ENCODE peak calls at places on chromosome 15, in eight cellular contexts. One of them, this sample, is unnamed.

GRCh38 chr15:47194718-47195117 is 522.6 kb upstream of the SEMA6D start:
- DNase-seq in mucosa of descending colon: no peak
- DNase-seq in naive thymus-derived CD4-positive, alpha-beta T cell: no peak
- DNase-seq in CD8-positive, alpha-beta memory T cell: no peak
- DNase-seq in esophagus squamous epithelium: no peak
- DNase-seq in CD4-positive, alpha-beta memory T cell: no peak
- DNase-seq in suprapubic skin: no peak
- DNase-seq in heart right ventricle: no peak
- DNase-seq in this sample: no peak

GRCh38 chr15:79028411-79028964 is 62.1 kb downstream of the RASGRF1 start:
- DNase-seq in mucosa of descending colon: no peak
- DNase-seq in naive thymus-derived CD4-positive, alpha-beta T cell: no peak
- DNase-seq in CD8-positive, alpha-beta memory T cell: no peak
- DNase-seq in esophagus squamous epithelium: no peak
- DNase-seq in CD4-positive, alpha-beta memory T cell: no peak
- DNase-seq in suprapubic skin: no peak
- DNase-seq in heart right ventricle: peak; percentile 38
- DNase-seq in this sample: no peak

GRCh38 chr15:87570186-87570585 is 686.4 kb downstream of the NTRK3 start:
- DNase-seq in mucosa of descending colon: no peak
- DNase-seq in naive thymus-derived CD4-positive, alpha-beta T cell: no peak
- DNase-seq in CD8-positive, alpha-beta memory T cell: no peak
- DNase-seq in esophagus squamous epithelium: no peak
- DNase-seq in CD4-positive, alpha-beta memory T cell: peak; percentile 3
- DNase-seq in suprapubic skin: no peak
- DNase-seq in heart right ventricle: no peak
- DNase-seq in this sample: no peak

GRCh38 chr15:85491663-85492062 is 111.3 kb downstream of the AKAP13 start:
- DNase-seq in mucosa of descending colon: no peak
- DNase-seq in naive thymus-derived CD4-positive, alpha-beta T cell: no peak
- DNase-seq in CD8-positive, alpha-beta memory T cell: no peak
- DNase-seq in esophagus squamous epithelium: no peak
- DNase-seq in CD4-positive, alpha-beta memory T cell: no peak
- DNase-seq in suprapubic skin: no peak
- DNase-seq in heart right ventricle: no peak
- DNase-seq in this sample: no peak

GRCh38 chr15:80695099-80695910 is at the start of gene ABHD17C:
- DNase-seq in mucosa of descending colon: peak; percentile 81
- DNase-seq in naive thymus-derived CD4-positive, alpha-beta T cell: peak; percentile 42
- DNase-seq in CD8-positive, alpha-beta memory T cell: peak; percentile 16
- DNase-seq in esophagus squamous epithelium: no peak
- DNase-seq in CD4-positive, alpha-beta memory T cell: peak; percentile 29
- DNase-seq in suprapubic skin: peak; percentile 80
- DNase-seq in heart right ventricle: peak; percentile 39
- DNase-seq in this sample: no peak

GRCh38 chr15:63178034-63178433 is 11.4 kb upstream of the RAB8B start:
- DNase-seq in mucosa of descending colon: no peak
- DNase-seq in naive thymus-derived CD4-positive, alpha-beta T cell: no peak
- DNase-seq in CD8-positive, alpha-beta memory T cell: no peak
- DNase-seq in esophagus squamous epithelium: no peak
- DNase-seq in CD4-positive, alpha-beta memory T cell: no peak
- DNase-seq in suprapubic skin: no peak
- DNase-seq in heart right ventricle: no peak
- DNase-seq in this sample: no peak

GRCh38 chr15:59751552-59752413 is 62.7 kb upstream of the BNIP2 start:
- DNase-seq in mucosa of descending colon: no peak
- DNase-seq in naive thymus-derived CD4-positive, alpha-beta T cell: no peak
- DNase-seq in CD8-positive, alpha-beta memory T cell: peak; percentile 64
- DNase-seq in esophagus squamous epithelium: no peak
- DNase-seq in CD4-positive, alpha-beta memory T cell: peak; percentile 76
- DNase-seq in suprapubic skin: no peak
- DNase-seq in heart right ventricle: no peak
- DNase-seq in this sample: peak; percentile 39

GRCh38 chr15:98943609-98944111 is 63.9 kb downstream of the PGPEP1L start:
- DNase-seq in mucosa of descending colon: no peak
- DNase-seq in naive thymus-derived CD4-positive, alpha-beta T cell: no peak
- DNase-seq in CD8-positive, alpha-beta memory T cell: no peak
- DNase-seq in esophagus squamous epithelium: no peak
- DNase-seq in CD4-positive, alpha-beta memory T cell: no peak
- DNase-seq in suprapubic skin: no peak
- DNase-seq in heart right ventricle: peak; percentile 80
- DNase-seq in this sample: no peak

GRCh38 chr15:68298882-68299381 is 21.4 kb downstream of the FEM1B start:
- DNase-seq in mucosa of descending colon: no peak
- DNase-seq in naive thymus-derived CD4-positive, alpha-beta T cell: no peak
- DNase-seq in CD8-positive, alpha-beta memory T cell: peak; percentile 44
- DNase-seq in esophagus squamous epithelium: no peak
- DNase-seq in CD4-positive, alpha-beta memory T cell: peak; percentile 44
- DNase-seq in suprapubic skin: no peak
- DNase-seq in heart right ventricle: peak; percentile 19
- DNase-seq in this sample: no peak

GRCh38 chr15:77107068-77107467 is 36.2 kb upstream of the TSPAN3 start:
- DNase-seq in mucosa of descending colon: no peak
- DNase-seq in naive thymus-derived CD4-positive, alpha-beta T cell: no peak
- DNase-seq in CD8-positive, alpha-beta memory T cell: no peak
- DNase-seq in esophagus squamous epithelium: no peak
- DNase-seq in CD4-positive, alpha-beta memory T cell: no peak
- DNase-seq in suprapubic skin: no peak
- DNase-seq in heart right ventricle: peak; percentile 77
- DNase-seq in this sample: no peak

GRCh38 chr15:73962409-73962808 is 29.7 kb downstream of the STOML1 start:
- DNase-seq in mucosa of descending colon: no peak
- DNase-seq in naive thymus-derived CD4-positive, alpha-beta T cell: no peak
- DNase-seq in CD8-positive, alpha-beta memory T cell: no peak
- DNase-seq in esophagus squamous epithelium: no peak
- DNase-seq in CD4-positive, alpha-beta memory T cell: no peak
- DNase-seq in suprapubic skin: no peak
- DNase-seq in heart right ventricle: no peak
- DNase-seq in this sample: no peak

GRCh38 chr15:71921191-71921590 is 110.8 kb downstream of the NR2E3 start:
- DNase-seq in mucosa of descending colon: no peak
- DNase-seq in naive thymus-derived CD4-positive, alpha-beta T cell: no peak
- DNase-seq in CD8-positive, alpha-beta memory T cell: no peak
- DNase-seq in esophagus squamous epithelium: no peak
- DNase-seq in CD4-positive, alpha-beta memory T cell: no peak
- DNase-seq in suprapubic skin: no peak
- DNase-seq in heart right ventricle: no peak
- DNase-seq in this sample: no peak

GRCh38 chr15:71914092-71914491 is 103.7 kb downstream of the NR2E3 start:
- DNase-seq in mucosa of descending colon: no peak
- DNase-seq in naive thymus-derived CD4-positive, alpha-beta T cell: no peak
- DNase-seq in CD8-positive, alpha-beta memory T cell: no peak
- DNase-seq in esophagus squamous epithelium: no peak
- DNase-seq in CD4-positive, alpha-beta memory T cell: no peak
- DNase-seq in suprapubic skin: no peak
- DNase-seq in heart right ventricle: no peak
- DNase-seq in this sample: no peak

GRCh38 chr15:71920573-71920972 is 110.2 kb downstream of the NR2E3 start:
- DNase-seq in mucosa of descending colon: no peak
- DNase-seq in naive thymus-derived CD4-positive, alpha-beta T cell: no peak
- DNase-seq in CD8-positive, alpha-beta memory T cell: no peak
- DNase-seq in esophagus squamous epithelium: no peak
- DNase-seq in CD4-positive, alpha-beta memory T cell: no peak
- DNase-seq in suprapubic skin: no peak
- DNase-seq in heart right ventricle: no peak
- DNase-seq in this sample: no peak

DNA sequence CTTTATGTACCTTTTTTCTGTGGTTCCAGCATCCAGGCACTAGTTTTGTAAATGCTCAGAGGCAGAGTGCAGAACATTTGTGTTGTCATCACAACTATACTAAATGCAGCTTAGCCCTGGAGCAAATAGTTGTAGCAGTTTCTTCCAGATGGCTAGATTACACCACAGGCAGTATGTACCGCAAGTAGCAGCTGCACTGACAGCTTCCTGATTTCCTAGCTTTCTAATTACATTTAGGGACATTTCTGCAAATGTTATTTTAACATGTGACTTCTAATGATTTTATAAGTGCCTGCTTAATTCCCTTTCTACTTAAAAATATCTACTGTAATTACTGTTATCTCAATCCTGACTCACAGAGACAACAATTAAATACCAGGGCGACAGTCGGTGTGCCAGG is 106.5 kb downstream of the NR2E3 start:
- DNase-seq in mucosa of descending colon: no peak
- DNase-seq in naive thymus-derived CD4-positive, alpha-beta T cell: no peak
- DNase-seq in CD8-positive, alpha-beta memory T cell: no peak
- DNase-seq in esophagus squamous epithelium: no peak
- DNase-seq in CD4-positive, alpha-beta memory T cell: no peak
- DNase-seq in suprapubic skin: no peak
- DNase-seq in heart right ventricle: no peak
- DNase-seq in this sample: no peak
- H3K4me1 ChIP-seq in mucosa of descending colon: no peaks in the 10 kb centered on the region
- H3K4me1 ChIP-seq in naive thymus-derived CD4-positive, alpha-beta T cell: no peaks in the 10 kb centered on the region
- H3K4me1 ChIP-seq in CD8-positive, alpha-beta memory T cell: no peaks in the 10 kb centered on the region
- H3K4me1 ChIP-seq in esophagus squamous epithelium: no peaks in the 10 kb centered on the region
- H3K4me1 ChIP-seq in CD4-positive, alpha-beta memory T cell: no peaks in the 10 kb centered on the region
- H3K4me1 ChIP-seq in suprapubic skin: no peaks in the 10 kb centered on the region
- H3K4me1 ChIP-seq in heart right ventricle: no peaks in the 10 kb centered on the region
- H3K4me1 ChIP-seq in this sample: no peaks in the 10 kb centered on the region

DNA sequence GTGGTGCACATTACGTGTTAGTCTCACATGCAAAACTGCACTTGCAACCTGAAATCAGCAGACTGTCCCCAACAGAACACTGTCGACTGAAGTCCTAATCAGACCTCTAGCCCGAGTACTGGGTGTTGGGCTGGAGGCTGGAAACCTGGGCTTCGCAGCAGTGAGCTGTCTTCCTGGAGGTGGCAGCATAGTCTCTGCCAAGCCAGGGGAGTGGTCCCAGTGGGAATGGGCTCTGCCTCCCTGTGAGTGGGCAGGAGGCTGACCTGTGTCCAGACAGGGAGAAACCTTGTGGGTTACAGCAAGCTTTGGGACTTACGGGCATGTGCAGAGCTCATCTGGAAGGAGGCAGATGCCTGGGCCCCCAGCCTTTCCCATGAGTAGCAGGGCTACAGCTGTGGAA is 38.2 kb upstream of the MYZAP start:
- DNase-seq in mucosa of descending colon: no peak
- DNase-seq in naive thymus-derived CD4-positive, alpha-beta T cell: no peak
- DNase-seq in CD8-positive, alpha-beta memory T cell: no peak
- DNase-seq in esophagus squamous epithelium: no peak
- DNase-seq in CD4-positive, alpha-beta memory T cell: no peak
- DNase-seq in suprapubic skin: no peak
- DNase-seq in heart right ventricle: no peak
- DNase-seq in this sample: no peak
- H3K4me1 ChIP-seq in mucosa of descending colon: peaks cover 17% of the 10 kb centered on the region
- H3K4me1 ChIP-seq in naive thymus-derived CD4-positive, alpha-beta T cell: no peaks in the 10 kb centered on the region
- H3K4me1 ChIP-seq in CD8-positive, alpha-beta memory T cell: no peaks in the 10 kb centered on the region
- H3K4me1 ChIP-seq in esophagus squamous epithelium: peaks cover 6% of the 10 kb centered on the region
- H3K4me1 ChIP-seq in CD4-positive, alpha-beta memory T cell: no peaks in the 10 kb centered on the region
- H3K4me1 ChIP-seq in suprapubic skin: peaks cover 21% of the 10 kb centered on the region
- H3K4me1 ChIP-seq in heart right ventricle: peaks cover 77% of the 10 kb centered on the region
- H3K4me1 ChIP-seq in this sample: peaks cover 50% of the 10 kb centered on the region

DNA sequence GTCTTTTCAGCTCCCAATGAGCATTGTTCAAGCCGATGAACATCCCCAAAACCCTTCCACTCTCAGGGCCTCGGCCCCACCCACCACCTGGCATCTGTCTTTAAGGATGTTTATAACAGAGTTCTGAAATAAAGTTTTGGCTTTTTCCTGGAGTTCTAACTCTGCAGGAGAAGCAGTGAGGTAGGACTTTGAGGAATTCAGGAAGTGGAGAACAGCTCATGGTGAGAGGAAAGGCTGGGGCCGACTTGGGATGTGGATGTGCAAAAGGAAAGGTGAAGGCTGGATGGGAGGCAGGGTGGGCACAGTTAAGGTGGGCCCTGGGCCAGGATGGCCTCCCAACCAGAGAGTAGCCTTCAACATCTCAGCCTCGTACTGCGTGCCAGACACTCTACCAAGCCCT is 28.3 kb downstream of the LIPC start:
- DNase-seq in mucosa of descending colon: no peak
- DNase-seq in naive thymus-derived CD4-positive, alpha-beta T cell: no peak
- DNase-seq in CD8-positive, alpha-beta memory T cell: no peak
- DNase-seq in esophagus squamous epithelium: no peak
- DNase-seq in CD4-positive, alpha-beta memory T cell: no peak
- DNase-seq in suprapubic skin: no peak
- DNase-seq in heart right ventricle: no peak
- DNase-seq in this sample: no peak
- H3K4me1 ChIP-seq in mucosa of descending colon: peaks cover 37% of the 10 kb centered on the region
- H3K4me1 ChIP-seq in naive thymus-derived CD4-positive, alpha-beta T cell: peaks cover 27% of the 10 kb centered on the region
- H3K4me1 ChIP-seq in CD8-positive, alpha-beta memory T cell: peaks cover 32% of the 10 kb centered on the region
- H3K4me1 ChIP-seq in esophagus squamous epithelium: peaks cover 4% of the 10 kb centered on the region
- H3K4me1 ChIP-seq in CD4-positive, alpha-beta memory T cell: peaks cover 25% of the 10 kb centered on the region
- H3K4me1 ChIP-seq in suprapubic skin: peaks cover 11% of the 10 kb centered on the region
- H3K4me1 ChIP-seq in heart right ventricle: peaks cover 51% of the 10 kb centered on the region
- H3K4me1 ChIP-seq in this sample: peaks cover 25% of the 10 kb centered on the region

GRCh38 chr15:65059369-65059750 is 8.4 kb downstream of the RASL12 start:
- DNase-seq in mucosa of descending colon: no peak
- DNase-seq in naive thymus-derived CD4-positive, alpha-beta T cell: no peak
- DNase-seq in CD8-positive, alpha-beta memory T cell: no peak
- DNase-seq in esophagus squamous epithelium: no peak
- DNase-seq in CD4-positive, alpha-beta memory T cell: no peak
- DNase-seq in suprapubic skin: no peak
- DNase-seq in heart right ventricle: no peak
- DNase-seq in this sample: no peak
- H3K4me1 ChIP-seq in mucosa of descending colon: peaks cover 11% of the 10 kb centered on the region
- H3K4me1 ChIP-seq in naive thymus-derived CD4-positive, alpha-beta T cell: no peaks in the 10 kb centered on the region
- H3K4me1 ChIP-seq in CD8-positive, alpha-beta memory T cell: no peaks in the 10 kb centered on the region
- H3K4me1 ChIP-seq in esophagus squamous epithelium: peaks cover 13% of the 10 kb centered on the region
- H3K4me1 ChIP-seq in CD4-positive, alpha-beta memory T cell: no peaks in the 10 kb centered on the region
- H3K4me1 ChIP-seq in suprapubic skin: peaks cover 11% of the 10 kb centered on the region
- H3K4me1 ChIP-seq in heart right ventricle: peaks cover 48% of the 10 kb centered on the region
- H3K4me1 ChIP-seq in this sample: peaks cover 100% of the 10 kb centered on the region

GRCh38 chr15:90420488-90420850 is 32.4 kb downstream of the IQGAP1 start:
- DNase-seq in mucosa of descending colon: no peak
- DNase-seq in naive thymus-derived CD4-positive, alpha-beta T cell: no peak
- DNase-seq in CD8-positive, alpha-beta memory T cell: no peak
- DNase-seq in esophagus squamous epithelium: no peak
- DNase-seq in CD4-positive, alpha-beta memory T cell: no peak
- DNase-seq in suprapubic skin: no peak
- DNase-seq in heart right ventricle: no peak
- DNase-seq in this sample: no peak

GRCh38 chr15:90418627-90419026 is 30.6 kb downstream of the IQGAP1 start:
- DNase-seq in mucosa of descending colon: no peak
- DNase-seq in naive thymus-derived CD4-positive, alpha-beta T cell: no peak
- DNase-seq in CD8-positive, alpha-beta memory T cell: no peak
- DNase-seq in esophagus squamous epithelium: no peak
- DNase-seq in CD4-positive, alpha-beta memory T cell: no peak
- DNase-seq in suprapubic skin: no peak
- DNase-seq in heart right ventricle: no peak
- DNase-seq in this sample: no peak

GRCh38 chr15:90419738-90420487 is 31.9 kb downstream of the IQGAP1 start:
- DNase-seq in mucosa of descending colon: no peak
- DNase-seq in naive thymus-derived CD4-positive, alpha-beta T cell: no peak
- DNase-seq in CD8-positive, alpha-beta memory T cell: no peak
- DNase-seq in esophagus squamous epithelium: no peak
- DNase-seq in CD4-positive, alpha-beta memory T cell: no peak
- DNase-seq in suprapubic skin: no peak
- DNase-seq in heart right ventricle: no peak
- DNase-seq in this sample: no peak

GRCh38 chr15:90421527-90421926 is 33.5 kb downstream of the IQGAP1 start:
- DNase-seq in mucosa of descending colon: no peak
- DNase-seq in naive thymus-derived CD4-positive, alpha-beta T cell: no peak
- DNase-seq in CD8-positive, alpha-beta memory T cell: no peak
- DNase-seq in esophagus squamous epithelium: no peak
- DNase-seq in CD4-positive, alpha-beta memory T cell: no peak
- DNase-seq in suprapubic skin: no peak
- DNase-seq in heart right ventricle: no peak
- DNase-seq in this sample: no peak

GRCh38 chr15:90419202-90419601 is 31.2 kb downstream of the IQGAP1 start:
- DNase-seq in mucosa of descending colon: no peak
- DNase-seq in naive thymus-derived CD4-positive, alpha-beta T cell: no peak
- DNase-seq in CD8-positive, alpha-beta memory T cell: no peak
- DNase-seq in esophagus squamous epithelium: no peak
- DNase-seq in CD4-positive, alpha-beta memory T cell: no peak
- DNase-seq in suprapubic skin: no peak
- DNase-seq in heart right ventricle: no peak
- DNase-seq in this sample: no peak
- H3K4me1 ChIP-seq in mucosa of descending colon: peaks cover 24% of the 10 kb centered on the region
- H3K4me1 ChIP-seq in naive thymus-derived CD4-positive, alpha-beta T cell: peaks cover 28% of the 10 kb centered on the region
- H3K4me1 ChIP-seq in CD8-positive, alpha-beta memory T cell: peaks cover 56% of the 10 kb centered on the region
- H3K4me1 ChIP-seq in esophagus squamous epithelium: peaks cover 36% of the 10 kb centered on the region
- H3K4me1 ChIP-seq in CD4-positive, alpha-beta memory T cell: peaks cover 67% of the 10 kb centered on the region
- H3K4me1 ChIP-seq in suprapubic skin: peaks cover 72% of the 10 kb centered on the region
- H3K4me1 ChIP-seq in heart right ventricle: peaks cover 81% of the 10 kb centered on the region
- H3K4me1 ChIP-seq in this sample: peaks cover 74% of the 10 kb centered on the region

This sample was measured in esophagus muscularis mucosa.